ENCODE peak calls at places on chromosomes 12 and 14, in four cellular contexts. C is GM12892, D is AG04449, H is heart right ventricle. N is an unnamed sample.

GRCh38 chr14:35368583-35368982 is 36.0 kb downstream of the NFKBIA start:
- DNase-seq in C (no peak), H (no peak), D (no peak), N (no peak)

GRCh38 chr12:13843841-13844240 is 137.6 kb downstream of the GRIN2B start:
- DNase-seq in H (no peak), D (no peak), C (no peak), N (no peak)

GRCh38 chr12:47746073-47746472 is 12.6 kb downstream of the RAPGEF3 start:
- DNase-seq in C (no peak), D (no peak), H (no peak), N (peak)

GRCh38 chr14:70709726-70710382 is 68.1 kb downstream of the TTC9 start:
- DNase-seq in H (no peak), D (no peak), C (no peak), N (no peak)

GRCh38 chr14:42804146-42804545 is 1197.5 kb downstream of the LRFN5 start:
- DNase-seq in C (no peak), D (no peak), H (no peak), N (no peak)

GRCh38 chr12:97323154-97323553 is 139.4 kb upstream of the RMST start:
- DNase-seq in D (no peak), C (no peak), H (no peak), N (no peak)

GRCh38 chr12:30753233-30753632 is 1.5 kb downstream of the CAPRIN2 start:
- DNase-seq in H (no peak), C (no peak), D (no peak), N (no peak)

GRCh38 chr12:55624056-55624455 is 12.6 kb upstream of the OR10P1 start:
- DNase-seq in D (no peak), C (no peak), H (no peak), N (no peak)

GRCh38 chr14:68449565-68450295 is 343.1 kb downstream of the ZFP36L1 start:
- DNase-seq in C (no peak), D (no peak), H (no peak), N (no peak)

GRCh38 chr14:23123419-23123818 is 4.4 kb upstream of the CEBPE start:
- DNase-seq in D (no peak), H (peak), C (no peak), N (peak)

GRCh38 chr12:15274561-15274967 is 47.7 kb upstream of the PTPRO start:
- DNase-seq in H (no peak), C (no peak), D (no peak), N (no peak)

GRCh38 chr12:53675701-53676607 is at the start of gene ATP5MC2:
- DNase-seq in D (peak), C (peak), H (peak), N (peak)

GRCh38 chr14:88323520-88324199 is 591 bp upstream of the KCNK10 start:
- DNase-seq in C (peak), D (no peak), H (peak), N (no peak)

N was measured in heart left ventricle.